ENCODE peak calls at places on chromosomes 11 and 22, in four cellular contexts. L, B, Y and M are unnamed samples.

GRCh38 chr11:131413217-131413616 is 42.8 kb downstream of the NTM start:
- DNase-seq in L (no peak), B (no peak), Y (no peak), M (no peak)

GRCh38 chr11:65639623-65640482 is 2.0 kb downstream of the SIPA1 start:
- DNase-seq in L (no peak), B (no peak), Y (peak), M (no peak)

GRCh38 chr11:130051077-130051476 is 18.6 kb upstream of the APLP2 start:
- DNase-seq in L (no peak), B (no peak), Y (no peak), M (no peak)

GRCh38 chr11:57792870-57793269 is 31.3 kb downstream of the CTNND1 start:
- DNase-seq in L (peak), B (peak), Y (no peak), M (no peak)

GRCh38 chr11:57316017-57316416 is 8.7 kb downstream of the TNKS1BP1 start:
- DNase-seq in L (no peak), B (no peak), Y (no peak), M (no peak)

GRCh38 chr22:31566484-31566883 is 70.1 kb downstream of the SFI1 start:
- DNase-seq in L (no peak), B (no peak), Y (no peak), M (no peak)

GRCh38 chr11:115191761-115192160 is 312.5 kb downstream of the CADM1 start:
- DNase-seq in L (no peak), B (no peak), Y (no peak), M (no peak)

GRCh38 chr11:11798586-11799438 is 43.0 kb upstream of the USP47 start:
- DNase-seq in L (peak), B (peak), Y (no peak), M (no peak)

GRCh38 chr22:37633082-37633692 is 6.3 kb upstream of the SH3BP1 start:
- DNase-seq in L (no peak), B (no peak), Y (no peak), M (no peak)

GRCh38 chr22:21938906-21939305 is 13.7 kb downstream of the PPM1F start:
- DNase-seq in L (no peak), B (no peak), Y (no peak), M (no peak)

GRCh38 chr11:28743101-28743550 is 634.9 kb downstream of the METTL15 start:
- DNase-seq in L (peak), B (no peak), Y (no peak), M (no peak)

GRCh38 chr11:85672111-85672875 is 7.4 kb upstream of the CREBZF start:
- DNase-seq in L (no peak), B (no peak), Y (no peak), M (no peak)

GRCh38 chr11:125724125-125724524 is 22.0 kb upstream of the PATE1 start:
- DNase-seq in L (no peak), B (no peak), Y (no peak), M (no peak)

GRCh38 chr22:44131412-44131811 is 49.3 kb upstream of the PARVG start:
- DNase-seq in L (no peak), B (no peak), Y (no peak), M (no peak)

GRCh38 chr22:37526376-37526775 is 7.2 kb upstream of the CARD10 start:
- DNase-seq in L (no peak), B (no peak), Y (no peak), M (no peak)

GRCh38 chr11:116234989-116235567 is 537.7 kb downstream of the BUD13 start:
- DNase-seq in L (no peak), B (no peak), Y (no peak), M (no peak)

GRCh38 chr11:103842795-103843194 is 193.6 kb upstream of the DDI1 start:
- DNase-seq in L (peak), B (no peak), Y (no peak), M (no peak)

GRCh38 chr11:87432006-87432405 is 394.3 kb downstream of the TMEM135 start:
- DNase-seq in L (peak), B (no peak), Y (no peak), M (no peak)